ENCODE peak calls at places on chromosome 19, in ten cellular contexts. G is stimulated activated CD4-positive, alpha-beta T cell treated with anti-CD3 and anti-CD28 coated beads, TNF-alpha, amount 100 ng/mL, for 24 hours; W is psoas muscle; Z is T-helper 1 cell; A is stimulated activated CD8-positive, alpha-beta memory T cell treated with anti-CD3 and anti-CD28 coated beads, Interleukin-4, amount 100 ng/mL, for 4 hours; R is endodermal cell; V is A172; M is astrocyte of the hippocampus; N is neural progenitor cell; Q is amygdala. C is an unnamed sample.

GRCh38 chr19:56113071-56113632 is 7.9 kb downstream of the ZNF787 start:
- DNase-seq in G (no peak), W (no peak), Z (no peak), A (no peak), R (no peak), V (no peak), M (no peak), N (no peak), Q (no peak), C (no peak)

GRCh38 chr19:7908078-7908699 is 4.5 kb downstream of the MAP2K7 start:
- DNase-seq in G (no peak), W (no peak), Z (no peak), A (no peak), R (no peak), V (no peak), M (no peak), N (no peak), Q (no peak), C (no peak)

GRCh38 chr19:2481466-2481865 is 5.5 kb downstream of the GADD45B start:
- DNase-seq in G (no peak), W (no peak), Z (no peak), A (no peak), R (peak; percentile 39), V (no peak), M (no peak), N (no peak), Q (no peak), C (no peak)

GRCh38 chr19:45306522-45307027 is 16.1 kb downstream of the CKM start:
- DNase-seq in G (no peak), W (no peak), Z (no peak), A (no peak), R (peak; percentile 83), V (no peak), M (no peak), N (no peak), Q (no peak), C (peak; percentile 81)

GRCh38 chr19:43311706-43312105 is 41.8 kb upstream of the CD177 start:
- DNase-seq in G (no peak), W (no peak), Z (no peak), A (no peak), R (no peak), V (no peak), M (no peak), N (no peak), Q (no peak), C (no peak)

GRCh38 chr19:15421726-15422260 is 3.0 kb upstream of the AKAP8L start:
- DNase-seq in G (no peak), W (peak; percentile 50), Z (no peak), A (no peak), R (no peak), V (no peak), M (no peak), N (no peak), Q (peak; percentile 86), C (no peak)

GRCh38 chr19:42175335-42175734 is 42.1 kb downstream of the DEDD2 start:
- DNase-seq in G (no peak), W (no peak), Z (no peak), A (no peak), R (no peak), V (no peak), M (no peak), N (no peak), Q (no peak), C (no peak)

GRCh38 chr19:2083174-2083854 is 12.8 kb downstream of the MOB3A start:
- DNase-seq in G (peak; percentile 72), W (no peak), Z (peak; percentile 58), A (peak; percentile 56), R (no peak), V (no peak), M (no peak), N (no peak), Q (no peak), C (no peak)

GRCh38 chr19:50460161-50460765 is 16.0 kb upstream of the EMC10 start:
- DNase-seq in G (peak; percentile 9), W (no peak), Z (no peak), A (no peak), R (no peak), V (peak; percentile 75), M (peak; percentile 74), N (no peak), Q (no peak), C (no peak)

GRCh38 chr19:40255619-40256166 is 29.2 kb upstream of the CCNP start:
- DNase-seq in G (no peak), W (no peak), Z (no peak), A (no peak), R (peak; percentile 67), V (no peak), M (no peak), N (no peak), Q (no peak), C (no peak)

GRCh38 chr19:1389033-1389940 is 5.6 kb downstream of the NDUFS7 start:
- DNase-seq in G (no peak), W (no peak), Z (no peak), A (no peak), R (no peak), V (no peak), M (no peak), N (no peak), Q (peak; percentile 79), C (no peak)

GRCh38 chr19:46015961-46016425 is 6.9 kb downstream of the PGLYRP1 start:
- DNase-seq in G (peak; percentile 37), W (no peak), Z (peak; percentile 37), A (no peak), R (peak; percentile 70), V (no peak), M (peak; percentile 39), N (peak; percentile 68), Q (no peak), C (no peak)

GRCh38 chr19:49113762-49114629 is at the start of gene LIN7B:
- DNase-seq in G (peak; percentile 70), W (peak; percentile 65), Z (peak; percentile 82), A (no peak), R (peak; percentile 88), V (peak; percentile 29), M (peak; percentile 92), N (peak; percentile 84), Q (peak; percentile 68), C (peak; percentile 72)

GRCh38 chr19:41144403-41144802 is 30.2 kb downstream of the CYP2F1 start:
- DNase-seq in G (peak; percentile 79), W (peak; percentile 61), Z (peak; percentile 76), A (peak; percentile 63), R (peak; percentile 95), V (peak; percentile 80), M (peak; percentile 75), N (peak; percentile 83), Q (peak; percentile 30), C (peak; percentile 89)

GRCh38 chr19:38252935-38253691 is 3.1 kb downstream of the PPP1R14A start:
- DNase-seq in G (no peak), W (no peak), Z (no peak), A (no peak), R (peak; percentile 68), V (no peak), M (no peak), N (peak; percentile 43), Q (peak; percentile 92), C (no peak)

GRCh38 chr19:12703056-12703455 is 6.6 kb upstream of the FBXW9 start:
- DNase-seq in G (no peak), W (no peak), Z (no peak), A (no peak), R (peak; percentile 96), V (peak; percentile 68), M (peak; percentile 39), N (peak; percentile 91), Q (no peak), C (peak; percentile 95)